ENCODE peak calls at places on chromosomes 5 and 9, in five cellular contexts. One of them, this sample, is unnamed.

GRCh38 chr9:26833792-26834191 is 58.8 kb downstream of the CAAP1 start:
- DNase-seq in HepG2: no peak
- DNase-seq in HEK293T: peak
- DNase-seq in HCT116: no peak
- DNase-seq in H1: peak
- DNase-seq in this sample: peak

GRCh38 chr9:89204811-89205210 is 26.2 kb upstream of the SHC3 start:
- DNase-seq in HCT116: no peak
- DNase-seq in H1: no peak
- DNase-seq in HEK293T: no peak
- DNase-seq in HepG2: no peak
- DNase-seq in this sample: no peak

GRCh38 chr5:133373121-133373870 is 239.0 kb downstream of the FSTL4 start:
- DNase-seq in HCT116: no peak
- DNase-seq in H1: no peak
- DNase-seq in HEK293T: no peak
- DNase-seq in HepG2: no peak
- DNase-seq in this sample: no peak

GRCh38 chr5:151230048-151230680 is 6.3 kb upstream of the CCDC69 start:
- DNase-seq in HepG2: no peak
- DNase-seq in HEK293T: no peak
- DNase-seq in HCT116: no peak
- DNase-seq in H1: no peak
- DNase-seq in this sample: no peak

GRCh38 chr5:137734962-137735530 is 843 bp downstream of the KLHL3 start:
- DNase-seq in HepG2: no peak
- DNase-seq in H1: no peak
- DNase-seq in HEK293T: no peak
- DNase-seq in HCT116: no peak
- DNase-seq in this sample: peak

GRCh38 chr9:79129865-79130480 is 441.8 kb upstream of the TLE4 start:
- DNase-seq in H1: no peak
- DNase-seq in HepG2: peak
- DNase-seq in HEK293T: peak
- DNase-seq in HCT116: peak
- DNase-seq in this sample: peak

GRCh38 chr5:164002653-164003052 is 497.2 kb downstream of the MAT2B start:
- DNase-seq in HepG2: no peak
- DNase-seq in H1: no peak
- DNase-seq in HEK293T: no peak
- DNase-seq in HCT116: no peak
- DNase-seq in this sample: no peak

GRCh38 chr9:101400120-101400519 is 1.5 kb downstream of the ZNF189 start:
- DNase-seq in HCT116: no peak
- DNase-seq in HepG2: no peak
- DNase-seq in HEK293T: no peak
- DNase-seq in H1: no peak
- DNase-seq in this sample: no peak

GRCh38 chr5:67294266-67294938 is 97.8 kb upstream of the CD180 start:
- DNase-seq in HCT116: no peak
- DNase-seq in HepG2: no peak
- DNase-seq in H1: no peak
- DNase-seq in HEK293T: no peak
- DNase-seq in this sample: no peak

GRCh38 chr9:116365056-116365471 is 211.5 kb downstream of the PAPPA start:
- DNase-seq in HCT116: no peak
- DNase-seq in HEK293T: peak
- DNase-seq in H1: no peak
- DNase-seq in HepG2: no peak
- DNase-seq in this sample: no peak

GRCh38 chr9:91416086-91416712 is 7.4 kb downstream of the NFIL3 start:
- DNase-seq in HEK293T: no peak
- DNase-seq in H1: no peak
- DNase-seq in HCT116: no peak
- DNase-seq in HepG2: no peak
- DNase-seq in this sample: no peak

GRCh38 chr9:114905160-114905940 is 25.0 kb downstream of the TNFSF8 start:
- DNase-seq in HEK293T: no peak
- DNase-seq in HepG2: no peak
- DNase-seq in H1: no peak
- DNase-seq in HCT116: no peak
- DNase-seq in this sample: no peak

GRCh38 chr9:4290427-4290837 is 9.4 kb downstream of the GLIS3 start:
- DNase-seq in H1: no peak
- DNase-seq in HepG2: no peak
- DNase-seq in HEK293T: no peak
- DNase-seq in HCT116: no peak
- DNase-seq in this sample: no peak

GRCh38 chr5:95840969-95841368 is 18.4 kb upstream of the GLRX start:
- DNase-seq in HCT116: no peak
- DNase-seq in HepG2: no peak
- DNase-seq in H1: no peak
- DNase-seq in HEK293T: no peak
- DNase-seq in this sample: no peak

GRCh38 chr5:154971501-154971900 is 30.6 kb downstream of the MRPL22 start:
- DNase-seq in HEK293T: no peak
- DNase-seq in HepG2: no peak
- DNase-seq in HCT116: no peak
- DNase-seq in H1: no peak
- DNase-seq in this sample: no peak

GRCh38 chr9:4324513-4324912 is 24.6 kb upstream of the GLIS3 start:
- DNase-seq in H1: no peak
- DNase-seq in HCT116: no peak
- DNase-seq in HEK293T: no peak
- DNase-seq in HepG2: no peak
- DNase-seq in this sample: no peak

GRCh38 chr5:55450050-55450765 is 84.6 kb downstream of the PLPP1 start:
- DNase-seq in HEK293T: no peak
- DNase-seq in HCT116: no peak
- DNase-seq in H1: no peak
- DNase-seq in HepG2: no peak
- DNase-seq in this sample: no peak

GRCh38 chr9:125608488-125609224 is 98.4 kb downstream of the MAPKAP1 start:
- DNase-seq in HepG2: no peak
- DNase-seq in HEK293T: no peak
- DNase-seq in HCT116: no peak
- DNase-seq in H1: no peak
- DNase-seq in this sample: no peak

GRCh38 chr5:74953961-74954720 is 88.0 kb upstream of the FAM169A start:
- DNase-seq in H1: no peak
- DNase-seq in HepG2: peak
- DNase-seq in HEK293T: no peak
- DNase-seq in HCT116: no peak
- DNase-seq in this sample: no peak

GRCh38 chr5:7705261-7705660 is 145.7 kb downstream of the CFAP90 start:
- DNase-seq in HEK293T: no peak
- DNase-seq in HepG2: no peak
- DNase-seq in H1: no peak
- DNase-seq in HCT116: no peak
- DNase-seq in this sample: no peak

GRCh38 chr5:174680901-174681565 is 43.3 kb upstream of the MSX2 start:
- DNase-seq in HCT116: no peak
- DNase-seq in HepG2: no peak
- DNase-seq in HEK293T: no peak
- DNase-seq in H1: no peak
- DNase-seq in this sample: no peak

GRCh38 chr5:72760259-72760658 is 56.2 kb upstream of the TNPO1 start:
- DNase-seq in HEK293T: no peak
- DNase-seq in HCT116: no peak
- DNase-seq in H1: no peak
- DNase-seq in HepG2: no peak
- DNase-seq in this sample: no peak

GRCh38 chr9:123550797-123551196 is 194.8 kb downstream of the CRB2 start:
- DNase-seq in H1: no peak
- DNase-seq in HepG2: no peak
- DNase-seq in HCT116: no peak
- DNase-seq in HEK293T: no peak
- DNase-seq in this sample: peak

GRCh38 chr5:176658007-176658599 is 10.8 kb downstream of the TSPAN17 start:
- DNase-seq in HCT116: peak
- DNase-seq in HepG2: peak
- DNase-seq in HEK293T: peak
- DNase-seq in H1: peak
- DNase-seq in this sample: peak

GRCh38 chr9:104232781-104233341 is 138.8 kb downstream of the SMC2 start:
- DNase-seq in HEK293T: no peak
- DNase-seq in HepG2: no peak
- DNase-seq in H1: no peak
- DNase-seq in HCT116: no peak
- DNase-seq in this sample: no peak

GRCh38 chr9:30628915-30629564 is 1755.4 kb upstream of the ACO1 start:
- DNase-seq in HCT116: no peak
- DNase-seq in H1: no peak
- DNase-seq in HEK293T: no peak
- DNase-seq in HepG2: peak
- DNase-seq in this sample: no peak

GRCh38 chr9:112093875-112094227 is 81.2 kb downstream of the SUSD1 start:
- DNase-seq in HCT116: no peak
- DNase-seq in HEK293T: no peak
- DNase-seq in H1: no peak
- DNase-seq in HepG2: no peak
- DNase-seq in this sample: no peak

DNA sequence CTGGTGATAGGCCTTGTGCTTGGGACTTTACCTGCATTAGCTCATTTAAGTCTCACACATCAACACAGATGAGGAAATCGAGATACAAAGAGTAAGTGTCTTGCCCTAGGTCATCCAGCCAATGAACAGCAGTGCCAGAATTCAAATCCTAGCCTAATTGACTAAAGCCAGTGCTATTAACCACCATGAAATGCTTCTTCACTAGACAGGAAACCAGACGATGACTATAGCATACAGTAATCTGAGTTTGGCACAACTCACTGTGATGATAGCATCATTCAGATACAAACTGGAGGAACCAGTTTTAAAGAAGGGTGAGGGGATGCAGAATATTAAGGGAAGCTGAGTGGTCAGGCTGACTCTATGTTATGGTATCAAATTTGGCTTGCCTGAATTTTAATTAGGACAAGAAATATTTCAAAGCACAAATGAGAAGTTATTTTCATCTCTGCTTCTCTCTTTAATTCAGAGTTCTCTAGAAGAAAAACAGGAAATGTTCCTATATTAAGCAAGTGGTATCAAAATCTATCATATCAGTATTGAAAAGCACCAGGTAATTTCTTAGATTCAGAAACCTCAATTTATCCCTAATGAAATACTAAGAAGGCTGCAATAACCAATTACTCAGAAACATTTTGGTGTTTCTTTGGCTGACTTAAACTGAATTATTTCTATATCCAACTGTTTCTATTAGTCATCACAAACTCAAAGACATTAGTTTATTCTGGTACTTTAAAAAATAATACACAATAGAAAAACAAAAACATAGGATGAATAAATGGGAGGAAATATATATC is 147.0 kb upstream of the RASA1 start:
- DNase-seq in HepG2: no peak
- DNase-seq in H1: no peak
- DNase-seq in HCT116: peak
- DNase-seq in HEK293T: no peak
- DNase-seq in this sample: no peak
- TF ChIP-seq SP1 in HepG2: no peak
- TF ChIP-seq SP1 in H1: no peak
- TF ChIP-seq SP1 in HCT116: peak
- TF ChIP-seq SP1 in HEK293T: no peak
- TF ChIP-seq SP1 in this sample: no peak

GRCh38 chr9:136839229-136840139 is 2.8 kb upstream of the AJM1 start:
- DNase-seq in HEK293T: no peak
- DNase-seq in H1: no peak
- DNase-seq in HCT116: no peak
- DNase-seq in HepG2: no peak
- DNase-seq in this sample: no peak
- TF ChIP-seq SP1 in HEK293T: no peak
- TF ChIP-seq SP1 in H1: no peak
- TF ChIP-seq SP1 in HCT116: no peak
- TF ChIP-seq SP1 in HepG2: no peak
- TF ChIP-seq SP1 in this sample: no peak

GRCh38 chr5:113678924-113679575 is 165.6 kb downstream of the YTHDC2 start:
- DNase-seq in HCT116: peak
- DNase-seq in HepG2: peak
- DNase-seq in H1: no peak
- DNase-seq in HEK293T: peak
- DNase-seq in this sample: peak

GRCh38 chr5:113683211-113683610 is 169.7 kb downstream of the YTHDC2 start:
- DNase-seq in HEK293T: no peak
- DNase-seq in H1: no peak
- DNase-seq in HepG2: no peak
- DNase-seq in HCT116: no peak
- DNase-seq in this sample: no peak

GRCh38 chr5:113680534-113680933 is 167.0 kb downstream of the YTHDC2 start:
- DNase-seq in HepG2: no peak
- DNase-seq in H1: no peak
- DNase-seq in HCT116: no peak
- DNase-seq in HEK293T: no peak
- DNase-seq in this sample: no peak

GRCh38 chr5:113686599-113686998 is 173.1 kb downstream of the YTHDC2 start:
- DNase-seq in HCT116: no peak
- DNase-seq in H1: no peak
- DNase-seq in HEK293T: no peak
- DNase-seq in HepG2: no peak
- DNase-seq in this sample: no peak

DNA sequence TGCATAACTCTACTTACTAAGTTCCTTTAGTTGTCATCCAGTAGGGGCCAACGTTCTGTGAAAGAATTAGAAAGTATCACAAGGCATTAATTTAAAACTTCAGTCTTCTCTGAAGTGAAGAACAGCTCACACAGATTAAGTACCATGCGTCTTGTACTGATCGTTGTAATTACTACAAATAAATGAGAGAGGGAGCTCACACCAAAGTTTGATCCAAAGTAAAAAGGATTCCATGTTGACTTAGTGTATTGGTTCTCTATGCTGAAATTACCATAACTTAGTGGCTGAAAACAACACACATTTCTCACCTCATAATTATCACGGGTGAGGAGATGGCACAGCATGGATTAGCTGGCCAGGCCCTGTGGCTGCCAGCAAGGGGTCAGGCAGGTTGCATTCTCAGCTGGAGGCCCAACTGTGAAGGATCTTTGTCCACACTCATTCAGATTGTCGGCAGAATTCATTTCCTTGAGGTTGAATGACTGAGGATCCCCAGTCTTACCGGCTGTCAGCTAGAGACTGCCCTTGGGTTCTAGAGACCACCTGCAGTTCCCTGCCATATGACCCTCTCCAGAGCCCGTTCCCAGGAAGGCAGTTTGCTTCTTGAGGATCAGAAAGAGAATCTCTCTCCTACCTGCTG is 169.1 kb downstream of the YTHDC2 start:
- DNase-seq in HCT116: peak
- DNase-seq in H1: no peak
- DNase-seq in HEK293T: no peak
- DNase-seq in HepG2: no peak
- DNase-seq in this sample: peak
- TF ChIP-seq SP1 in HCT116: no peak
- TF ChIP-seq SP1 in H1: no peak
- TF ChIP-seq SP1 in HEK293T: no peak
- TF ChIP-seq SP1 in HepG2: no peak
- TF ChIP-seq SP1 in this sample: no peak

GRCh38 chr5:84790406-84790805 is 405.7 kb upstream of the EDIL3 start:
- DNase-seq in H1: no peak
- DNase-seq in HEK293T: no peak
- DNase-seq in HCT116: no peak
- DNase-seq in HepG2: no peak
- DNase-seq in this sample: no peak
- TF ChIP-seq SP1 in H1: no peak
- TF ChIP-seq SP1 in HEK293T: no peak
- TF ChIP-seq SP1 in HCT116: no peak
- TF ChIP-seq SP1 in HepG2: no peak
- TF ChIP-seq SP1 in this sample: no peak

This sample was measured in WTC11.